ENCODE peak calls at places on chromosomes 6 and 20, in seven cellular contexts. D is adrenal gland, F is Peyer's patch, R is stomach, B is spleen, Z is IMR-90, E is heart left ventricle. M is an unnamed sample. For H3K4me1, the result is how much of the 10 kb centered on the place peaks cover.

GRCh38 chr20:6007094-6007528 is 46.7 kb downstream of the LRRN4 start:
- DNase-seq in D (no peak), F (no peak), R (no peak), B (no peak), Z (no peak), E (no peak), M (no peak)

GRCh38 chr6:9143140-9143539 is 707.8 kb upstream of the SLC35B3 start:
- DNase-seq in D (no peak), F (no peak), R (no peak), B (no peak), Z (no peak), E (no peak), M (no peak)

GRCh38 chr6:156662025-156662445 is 115.1 kb upstream of the ARID1B start:
- DNase-seq in D (no peak), F (peak), R (no peak), B (no peak), Z (no peak), E (no peak), M (peak)

GRCh38 chr20:38063911-38064310 is 30.4 kb downstream of the RPRD1B start:
- DNase-seq in D (no peak), F (no peak), R (no peak), B (no peak), Z (no peak), E (no peak), M (no peak)

GRCh38 chr20:37845261-37845681 is 57.7 kb upstream of the VSTM2L start:
- DNase-seq in D (peak), F (no peak), R (peak), B (peak), Z (no peak), E (peak), M (no peak)

GRCh38 chr6:35044145-35044745 is 96.9 kb downstream of the TCP11 start:
- DNase-seq in D (no peak), F (no peak), R (no peak), B (no peak), Z (no peak), E (no peak), M (peak)

GRCh38 chr20:48827880-48828733 is at the start of gene PREX1:
- DNase-seq in D (peak), F (peak), R (peak), B (peak), Z (peak), E (peak), M (peak)

GRCh38 chr6:62265906-62266305 is 20.1 kb downstream of the KHDRBS2 start:
- DNase-seq in D (no peak), F (no peak), R (no peak), B (no peak), Z (no peak), E (no peak), M (no peak)

GRCh38 chr6:10099086-10099499 is 315.8 kb downstream of the TFAP2A start:
- DNase-seq in D (peak), F (no peak), R (peak), B (no peak), Z (no peak), E (peak), M (peak)

GRCh38 chr6:98831057-98832031 is 3.0 kb upstream of the POU3F2 start:
- DNase-seq in D (no peak), F (no peak), R (no peak), B (peak), Z (no peak), E (no peak), M (no peak)

GRCh38 chr6:28248916-28249315 is 3.2 kb downstream of the ZKSCAN4 start:
- DNase-seq in D (no peak), F (no peak), R (no peak), B (no peak), Z (no peak), E (no peak), M (no peak)

GRCh38 chr6:44012078-44012493 is 115.2 kb downstream of the MRPL14 start:
- DNase-seq in D (peak), F (peak), R (no peak), B (peak), Z (peak), E (no peak), M (no peak)

GRCh38 chr6:31158140-31158862 is at the start of gene TCF19:
- DNase-seq in D (peak), F (peak), R (peak), B (peak), Z (peak), E (peak), M (peak)
- TF ChIP-seq POLR2A in D (no peak), F (no peak), R (no peak), B (no peak), Z (no peak), E (peak), M (peak)

GRCh38 chr20:33680681-33681080 is 5.5 kb downstream of the E2F1 start:
- DNase-seq in D (no peak), F (no peak), R (no peak), B (no peak), Z (peak), E (no peak), M (no peak)
- H3K4me1 ChIP-seq in D (under half), F (under half), R (under half), B (under half), Z (under half), E (under half), M (under half)

GRCh38 chr6:45822269-45822812 is 193.3 kb downstream of the CLIC5 start:
- DNase-seq in D (no peak), F (no peak), R (no peak), B (no peak), Z (no peak), E (no peak), M (no peak)
- TF ChIP-seq CTCF in D (no peak), F (no peak), R (no peak), B (no peak), Z (no peak), E (no peak), M (no peak)

GRCh38 chr20:31517373-31517772 is 3.1 kb downstream of the HM13 start:
- DNase-seq in D (peak), F (peak), R (peak), B (no peak), Z (peak), E (no peak), M (peak)
- TF ChIP-seq POLR2A in D (peak), F (no peak), R (no peak), B (no peak), Z (no peak), E (no peak), M (no peak)

GRCh38 chr20:14407336-14407735 is 69.9 kb upstream of the FLRT3 start:
- DNase-seq in D (no peak), F (no peak), R (no peak), B (no peak), Z (no peak), E (no peak), M (no peak)
- H3K4me1 ChIP-seq in D (under half), F (under half), R (under half), B (under half), Z (under half), E (under half), M (under half)

DNA sequence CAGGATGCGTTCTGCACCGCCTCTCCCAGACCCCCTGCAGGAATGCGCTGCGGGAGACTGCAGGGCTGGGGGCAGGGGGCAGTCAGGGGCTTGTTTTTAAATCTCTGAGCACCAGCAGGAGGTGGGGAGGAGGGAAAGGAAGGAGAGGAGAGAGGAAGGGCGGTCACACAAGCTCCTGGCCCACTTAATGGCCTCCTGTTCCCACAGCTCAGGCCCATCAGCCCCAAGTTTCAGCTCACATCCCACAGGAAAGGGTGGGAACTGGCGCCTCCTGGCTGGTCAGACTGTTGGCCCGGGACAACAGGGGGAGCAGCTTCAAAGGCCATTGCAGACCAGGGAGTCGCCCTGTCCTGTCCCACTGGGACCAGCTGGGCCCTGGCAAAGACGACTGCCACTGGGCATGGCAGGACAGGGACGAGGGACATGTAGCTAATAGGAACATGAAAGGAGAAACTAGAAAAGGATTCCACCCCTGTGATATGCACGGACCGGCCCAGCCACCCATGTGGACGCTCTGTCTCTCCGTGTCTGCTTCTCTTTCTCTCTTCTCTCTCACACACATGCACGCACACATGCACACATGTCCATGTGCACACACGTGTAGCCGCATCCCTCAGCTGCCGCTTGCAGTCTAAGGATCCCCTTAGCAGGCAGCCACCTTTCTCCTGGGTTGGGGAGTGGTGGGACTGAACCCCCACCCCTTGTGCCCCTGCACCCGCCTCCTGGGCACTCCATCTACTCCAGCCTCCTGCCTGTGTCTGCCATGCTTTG is 34.6 kb downstream of the TFEB start:
- DNase-seq in D (no peak), F (no peak), R (no peak), B (no peak), Z (no peak), E (no peak), M (no peak)
- TF ChIP-seq CTCF in D (no peak), F (no peak), R (no peak), B (no peak), Z (no peak), E (no peak), M (no peak)

DNA sequence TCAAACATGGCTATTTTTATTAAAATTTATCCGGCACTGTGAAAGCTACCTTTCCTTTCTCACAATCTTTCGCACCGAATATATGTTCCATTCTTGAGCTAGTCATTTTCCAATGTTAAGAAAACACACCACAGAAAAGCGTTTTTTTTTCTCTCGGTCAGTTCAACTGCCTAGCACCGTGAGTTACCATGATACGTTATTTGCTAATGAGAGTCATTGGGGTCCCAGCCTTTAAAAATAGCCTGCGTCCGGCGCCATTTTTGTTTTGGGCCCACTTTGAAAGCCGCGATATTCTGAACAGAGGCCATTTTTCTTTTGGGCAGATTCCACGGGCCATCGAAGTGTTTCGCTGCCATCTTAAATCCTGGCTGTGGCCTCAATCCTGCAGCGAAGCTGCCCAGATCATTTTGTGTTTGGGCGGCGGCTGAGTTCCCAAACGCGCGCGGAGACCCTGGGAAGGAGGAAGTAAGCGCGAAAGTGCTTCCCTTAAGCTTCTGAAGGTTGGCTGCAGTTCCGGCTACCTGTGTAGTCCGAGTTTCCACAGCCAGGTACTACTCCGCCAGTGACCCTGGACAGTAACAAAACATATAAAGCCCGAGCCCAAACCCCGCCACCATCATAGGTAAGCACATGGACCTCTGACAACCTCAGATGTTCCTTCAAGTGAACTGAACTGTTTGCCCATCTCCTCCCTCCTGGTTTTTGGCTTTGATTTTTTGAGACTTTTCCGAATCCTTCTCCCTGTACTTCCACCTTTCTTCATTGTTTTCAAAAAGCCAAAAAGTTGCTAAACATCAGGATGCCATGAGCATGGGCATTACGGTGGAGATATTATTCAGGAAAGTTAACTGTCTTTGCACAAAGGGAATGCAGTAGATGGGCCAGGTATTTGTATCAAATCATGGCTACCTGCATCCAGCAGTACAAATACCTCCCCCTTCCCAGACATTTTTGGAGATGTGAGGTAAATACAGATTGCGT is at the start of gene SLX4IP:
- DNase-seq in D (peak), F (peak), R (peak), B (peak), Z (peak), E (peak), M (peak)
- TF ChIP-seq POLR2A in D (no peak), F (peak), R (no peak), B (no peak), Z (no peak), E (peak), M (peak)

DNA sequence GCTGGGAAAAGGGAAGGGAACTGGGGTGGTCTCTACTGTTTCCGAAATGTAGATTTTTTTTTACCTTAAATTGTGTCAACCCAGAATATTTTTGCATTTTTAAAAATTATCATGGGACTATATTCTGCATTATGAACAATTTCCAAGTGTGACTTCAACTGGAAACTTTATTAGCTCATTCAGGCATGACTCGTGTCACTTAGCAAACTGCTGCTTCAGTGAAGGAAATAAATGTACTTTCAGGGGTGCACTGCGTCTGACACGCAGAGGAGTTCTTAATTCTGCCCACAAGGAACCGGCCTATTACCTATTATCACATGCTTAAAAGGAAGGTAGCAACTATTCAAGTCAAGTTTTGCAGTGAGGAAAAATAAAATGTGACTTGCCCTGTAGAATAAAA is 291.3 kb upstream of the PRDM1 start:
- DNase-seq in D (no peak), F (no peak), R (no peak), B (no peak), Z (no peak), E (no peak), M (no peak)
- H3K4me1 ChIP-seq in D (under half), F (under half), R (under half), B (half or more), Z (under half), E (under half), M (under half)

GRCh38 chr6:169326067-169326799 is 72.6 kb upstream of the THBS2 start:
- DNase-seq in D (peak), F (no peak), R (no peak), B (no peak), Z (peak), E (no peak), M (no peak)
- TF ChIP-seq CTCF in D (peak), F (no peak), R (no peak), B (no peak), Z (peak), E (no peak), M (no peak)

M was measured in transverse colon.